ENCODE peak calls at places on chromosome 21, in seven cellular contexts. Z is dorsolateral prefrontal cortex, L is mammary epithelial cell, I is mucosa of descending colon, B is tibial nerve, N is bronchial epithelial cell, K is spleen. A is an unnamed sample.

GRCh38 chr21:34946385-34947121 is 102.5 kb downstream of the RUNX1 start:
- DNase-seq in N (no peak), B (no peak), L (no peak), Z (no peak), K (no peak), I (no peak), A (no peak)

GRCh38 chr21:41337515-41337914 is 20.9 kb downstream of the FAM3B start:
- DNase-seq in B (no peak), L (no peak), K (no peak), Z (no peak), N (no peak), I (no peak), A (no peak)

GRCh38 chr21:43318841-43319781 is 107.8 kb downstream of the SIK1 start:
- DNase-seq in K (no peak), L (peak; percentile 80), B (no peak), I (peak; percentile 53), N (peak; percentile 34), Z (no peak), A (peak; percentile 58)

GRCh38 chr21:26881504-26882228 is 36.5 kb upstream of the ADAMTS1 start:
- DNase-seq in K (no peak), B (no peak), Z (no peak), I (no peak), N (peak; percentile 23), L (no peak), A (no peak)

GRCh38 chr21:17775431-17776126 is 43.6 kb downstream of the C21orf91 start:
- DNase-seq in N (no peak), Z (no peak), B (no peak), L (no peak), I (peak; percentile 76), K (peak; percentile 87), A (no peak)

GRCh38 chr21:26405735-26406361 is 167.2 kb downstream of the CYYR1 start:
- DNase-seq in Z (no peak), K (no peak), L (peak; percentile 91), N (peak; percentile 92), B (no peak), I (no peak), A (no peak)

GRCh38 chr21:41762236-41762635 is 4.6 kb downstream of the RIPK4 start:
- DNase-seq in B (no peak), Z (no peak), N (no peak), L (no peak), I (no peak), K (no peak), A (no peak)

GRCh38 chr21:25688284-25689035 is 46.2 kb downstream of the ATP5PF start:
- DNase-seq in I (no peak), K (no peak), L (no peak), Z (no peak), N (no peak), B (no peak), A (no peak)

GRCh38 chr21:32524010-32524719 is 61.2 kb downstream of the TCP10L start:
- DNase-seq in N (peak; percentile 78), I (no peak), L (peak; percentile 38), B (no peak), K (no peak), Z (no peak), A (no peak)

GRCh38 chr21:31750843-31751242 is 18.9 kb upstream of the SCAF4 start:
- DNase-seq in N (peak; percentile 77), K (no peak), B (no peak), L (peak; percentile 57), Z (no peak), I (no peak), A (no peak)

GRCh38 chr21:14957836-14958235 is 107.0 kb downstream of the NRIP1 start:
- DNase-seq in L (no peak), K (no peak), I (no peak), B (no peak), N (peak; percentile 63), Z (no peak), A (no peak)

GRCh38 chr21:38813143-38813542 is 7.4 kb downstream of the ETS2 start:
- DNase-seq in N (no peak), Z (no peak), B (no peak), K (no peak), I (no peak), L (no peak), A (no peak)

GRCh38 chr21:38810034-38810825 is 4.5 kb downstream of the ETS2 start:
- DNase-seq in B (no peak), L (no peak), K (no peak), Z (no peak), N (no peak), I (no peak), A (no peak)

GRCh38 chr21:38809170-38809878 is 3.6 kb downstream of the ETS2 start:
- DNase-seq in L (no peak), K (no peak), Z (no peak), I (no peak), B (no peak), N (no peak), A (no peak)

GRCh38 chr21:38811257-38811656 is 5.5 kb downstream of the ETS2 start:
- DNase-seq in K (no peak), L (peak; percentile 98), I (no peak), Z (no peak), N (peak; percentile 98), B (no peak), A (no peak)

DNA sequence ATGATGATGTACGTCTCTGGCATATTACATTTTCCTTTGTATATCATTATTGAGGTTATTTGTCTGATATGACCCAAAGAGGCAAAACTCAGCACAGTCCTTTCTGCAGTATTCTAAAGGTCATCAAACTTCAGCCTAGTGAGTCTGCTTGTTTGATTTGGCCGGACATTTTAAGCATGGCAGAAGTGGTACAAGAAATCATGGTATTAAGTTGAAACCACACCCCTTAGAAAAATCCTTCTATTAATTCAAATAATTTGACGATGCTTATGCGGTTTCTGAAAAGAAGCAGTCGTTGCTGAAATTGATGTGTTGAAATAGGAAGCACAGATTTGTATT is 5.1 kb downstream of the ETS2 start:
- DNase-seq in L (no peak), B (no peak), N (no peak), K (no peak), I (no peak), Z (no peak), A (no peak)
- H3K4me3 ChIP-seq in L (no peak overlapping the region), B (no peak overlapping the region), N (peak overlapping the region; percentile 86), K (no peak overlapping the region), I (no peak overlapping the region), Z (peak overlapping the region; percentile 33), A (no peak overlapping the region)

DNA sequence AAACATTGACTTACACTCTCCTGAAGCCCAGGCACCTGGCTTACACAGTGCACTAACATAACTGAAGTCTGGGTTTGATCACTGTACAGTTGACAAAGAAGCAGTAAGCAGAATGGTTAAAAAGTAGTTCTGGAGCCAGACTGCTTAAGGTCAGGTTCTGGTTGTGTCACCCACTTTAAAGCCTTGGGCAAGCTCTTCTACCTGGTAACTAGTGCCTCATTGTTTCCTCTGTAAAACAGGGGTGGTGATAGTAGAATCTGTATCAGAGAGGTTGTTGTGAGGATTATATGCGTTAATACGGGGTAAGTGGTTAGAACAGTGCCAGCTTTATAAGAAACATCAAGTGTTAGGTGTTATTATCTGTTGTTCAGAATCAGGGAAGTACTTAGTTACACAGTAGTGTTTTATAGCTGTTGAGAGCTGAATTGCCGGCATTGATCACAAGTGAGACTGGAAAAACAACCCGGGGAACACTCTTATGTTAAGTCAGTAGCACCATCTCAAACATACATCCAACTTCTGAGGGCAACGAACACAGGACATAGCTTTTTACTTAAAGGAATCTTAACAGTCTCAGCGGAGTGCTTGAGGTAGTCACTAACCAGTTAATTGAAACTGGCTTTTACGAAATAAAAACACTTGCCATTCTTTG is 3.7 kb downstream of the BACH1 start:
- DNase-seq in B (no peak), K (no peak), N (peak; percentile 32), Z (no peak), I (no peak), L (peak; percentile 24), A (no peak)
- H3K4me3 ChIP-seq in B (no peak overlapping the region), K (no peak overlapping the region), N (no peak overlapping the region), Z (no peak overlapping the region), I (no peak overlapping the region), L (no peak overlapping the region), A (peak overlapping the region; percentile 76)

GRCh38 chr21:45041351-45041805 is 33.0 kb upstream of the ADARB1 start:
- DNase-seq in K (peak; percentile 76), L (no peak), N (no peak), B (peak; percentile 89), I (no peak), Z (no peak), A (peak; percentile 20)

GRCh38 chr21:45043541-45044020 is 30.8 kb upstream of the ADARB1 start:
- DNase-seq in L (no peak), Z (no peak), N (no peak), B (no peak), I (no peak), K (no peak), A (no peak)

GRCh38 chr21:45040739-45041138 is 33.6 kb upstream of the ADARB1 start:
- DNase-seq in I (no peak), B (no peak), N (no peak), L (no peak), Z (no peak), K (peak; percentile 65), A (no peak)

GRCh38 chr21:45042664-45043161 is 31.7 kb upstream of the ADARB1 start:
- DNase-seq in N (no peak), B (no peak), I (no peak), K (no peak), Z (no peak), L (no peak), A (no peak)

DNA sequence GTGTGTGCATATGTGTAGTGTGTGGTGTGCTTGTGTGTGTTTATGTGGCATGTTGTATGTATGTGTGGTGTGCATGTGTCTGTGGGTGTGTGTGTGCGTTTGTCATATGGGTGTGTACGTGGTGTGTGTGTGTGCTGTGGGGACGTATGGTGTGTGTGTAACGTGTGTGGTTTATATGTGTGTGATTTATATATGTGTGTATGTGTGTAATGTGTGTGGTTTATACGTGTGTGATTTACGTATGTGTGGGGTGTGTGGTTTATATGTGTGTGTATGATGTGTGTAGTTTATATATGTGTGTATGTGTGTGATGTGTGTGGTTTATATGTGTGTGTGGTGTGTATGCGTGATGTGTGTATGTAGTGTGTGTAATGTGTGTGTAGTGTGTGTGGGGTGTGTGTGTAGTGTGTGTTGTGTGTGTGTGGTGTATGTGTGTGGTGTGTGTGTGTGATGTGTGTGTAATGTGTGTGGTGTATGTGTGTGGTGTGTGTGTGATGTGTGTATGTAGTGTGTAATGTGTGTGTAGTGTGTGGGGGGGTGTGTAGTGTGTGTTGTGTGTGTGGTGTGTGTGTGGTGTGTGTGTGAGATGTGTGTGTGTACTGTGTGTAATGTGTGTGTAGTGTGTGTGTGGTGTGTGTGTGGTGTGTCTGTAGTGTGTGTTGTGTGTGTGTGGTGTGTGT is 32.3 kb upstream of the ADARB1 start:
- DNase-seq in L (no peak), B (no peak), N (no peak), K (no peak), Z (no peak), I (no peak), A (no peak)
- H3K4me3 ChIP-seq in L (no peak overlapping the region), B (no peak overlapping the region), N (no peak overlapping the region), K (no peak overlapping the region), Z (no peak overlapping the region), I (no peak overlapping the region), A (no peak overlapping the region)

DNA sequence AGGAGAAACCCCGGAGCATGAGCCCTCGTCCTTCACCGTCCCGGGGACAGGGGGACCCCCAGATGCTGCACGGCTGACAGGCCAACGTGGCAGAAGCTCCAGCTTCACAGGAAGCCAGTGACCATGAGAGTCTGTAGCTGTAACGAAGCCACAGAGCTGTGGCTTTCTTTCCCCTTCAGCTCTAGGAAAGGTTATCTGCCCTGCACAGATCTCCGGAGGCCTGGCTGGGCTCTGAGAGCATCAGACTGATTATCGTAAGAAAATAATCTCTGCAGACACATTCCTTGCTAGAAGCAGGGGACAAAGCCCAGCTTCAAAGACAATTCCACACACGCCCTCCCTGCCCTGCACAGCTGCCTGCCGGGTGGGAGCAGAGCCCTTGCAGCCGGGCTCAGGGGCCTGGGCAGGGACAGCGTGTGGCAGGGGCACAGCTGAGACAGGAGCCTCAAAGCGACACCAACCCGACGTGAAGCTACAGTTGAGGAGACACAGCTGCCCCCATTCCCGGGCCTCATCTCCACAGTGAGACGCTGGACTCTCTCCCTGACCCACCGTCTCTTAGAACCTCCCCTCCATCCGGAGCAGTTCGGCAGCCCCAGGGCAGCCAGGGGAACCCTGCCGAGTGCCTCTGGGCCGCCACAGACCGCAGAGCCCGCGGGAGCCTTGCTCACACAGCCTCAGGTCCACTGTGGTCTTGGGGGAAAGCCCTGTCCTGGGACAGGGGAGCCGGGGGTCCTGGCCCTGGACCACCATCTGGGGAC is 30.6 kb downstream of the POFUT2 start:
- DNase-seq in N (no peak), K (peak; percentile 67), B (no peak), I (no peak), Z (no peak), L (no peak), A (no peak)
- H3K4me3 ChIP-seq in N (no peak overlapping the region), K (no peak overlapping the region), B (no peak overlapping the region), I (no peak overlapping the region), Z (no peak overlapping the region), L (no peak overlapping the region), A (no peak overlapping the region)

A was measured in pancreas.